ENCODE peak calls at places on chromosomes 4 and X, in eight cellular contexts. One of them, this sample, is unnamed.

GRCh38 chrX:27966955-27967354 is 14.3 kb downstream of the DCAF8L1 start:
- DNase-seq in activated CD8-positive, alpha-beta memory T cell treated with anti-CD3 and anti-CD28 coated beads for 24 hours: no peak
- DNase-seq in NCI-H1930: no peak
- DNase-seq in KBM-7: peak; percentile 49
- DNase-seq in DMS53: peak; percentile 48
- DNase-seq in aorta: no peak
- DNase-seq in gastrocnemius medialis: no peak
- DNase-seq in choroid plexus epithelial cell: peak; percentile 66
- DNase-seq in this sample: peak; percentile 40

GRCh38 chr4:68342139-68342538 is 7.8 kb downstream of the YTHDC1 start:
- DNase-seq in activated CD8-positive, alpha-beta memory T cell treated with anti-CD3 and anti-CD28 coated beads for 24 hours: no peak
- DNase-seq in NCI-H1930: no peak
- DNase-seq in KBM-7: peak; percentile 27
- DNase-seq in DMS53: peak; percentile 63
- DNase-seq in aorta: no peak
- DNase-seq in gastrocnemius medialis: no peak
- DNase-seq in choroid plexus epithelial cell: peak; percentile 90
- DNase-seq in this sample: no peak

GRCh38 chr4:87423313-87424031 is 1.1 kb downstream of the NUDT9 start:
- DNase-seq in activated CD8-positive, alpha-beta memory T cell treated with anti-CD3 and anti-CD28 coated beads for 24 hours: no peak
- DNase-seq in NCI-H1930: no peak
- DNase-seq in KBM-7: peak; percentile 34
- DNase-seq in DMS53: peak; percentile 10
- DNase-seq in aorta: no peak
- DNase-seq in gastrocnemius medialis: no peak
- DNase-seq in choroid plexus epithelial cell: no peak
- DNase-seq in this sample: peak; percentile 21

GRCh38 chr4:113410686-113411085 is 350.9 kb downstream of the CAMK2D start:
- DNase-seq in activated CD8-positive, alpha-beta memory T cell treated with anti-CD3 and anti-CD28 coated beads for 24 hours: no peak
- DNase-seq in NCI-H1930: no peak
- DNase-seq in KBM-7: no peak
- DNase-seq in DMS53: no peak
- DNase-seq in aorta: no peak
- DNase-seq in gastrocnemius medialis: no peak
- DNase-seq in choroid plexus epithelial cell: no peak
- DNase-seq in this sample: no peak

GRCh38 chrX:1496076-1496475 is 40.9 kb downstream of the P2RY8 start:
- DNase-seq in activated CD8-positive, alpha-beta memory T cell treated with anti-CD3 and anti-CD28 coated beads for 24 hours: peak; percentile 53
- DNase-seq in NCI-H1930: no peak
- DNase-seq in KBM-7: no peak
- DNase-seq in DMS53: no peak
- DNase-seq in aorta: no peak
- DNase-seq in gastrocnemius medialis: no peak
- DNase-seq in choroid plexus epithelial cell: no peak
- DNase-seq in this sample: no peak

GRCh38 chrX:71098302-71098701 is 2.7 kb downstream of the FOXO4 start:
- DNase-seq in activated CD8-positive, alpha-beta memory T cell treated with anti-CD3 and anti-CD28 coated beads for 24 hours: peak; percentile 87
- DNase-seq in NCI-H1930: no peak
- DNase-seq in KBM-7: peak; percentile 87
- DNase-seq in DMS53: peak; percentile 69
- DNase-seq in aorta: peak; percentile 71
- DNase-seq in gastrocnemius medialis: no peak
- DNase-seq in choroid plexus epithelial cell: peak; percentile 61
- DNase-seq in this sample: peak; percentile 48

GRCh38 chr4:175418511-175418910 is 393.6 kb downstream of the GPM6A start:
- DNase-seq in activated CD8-positive, alpha-beta memory T cell treated with anti-CD3 and anti-CD28 coated beads for 24 hours: no peak
- DNase-seq in NCI-H1930: no peak
- DNase-seq in KBM-7: no peak
- DNase-seq in DMS53: no peak
- DNase-seq in aorta: no peak
- DNase-seq in gastrocnemius medialis: no peak
- DNase-seq in choroid plexus epithelial cell: no peak
- DNase-seq in this sample: no peak

GRCh38 chr4:160316036-160316435 is 1213.2 kb downstream of the RAPGEF2 start:
- DNase-seq in activated CD8-positive, alpha-beta memory T cell treated with anti-CD3 and anti-CD28 coated beads for 24 hours: no peak
- DNase-seq in NCI-H1930: no peak
- DNase-seq in KBM-7: no peak
- DNase-seq in DMS53: no peak
- DNase-seq in aorta: no peak
- DNase-seq in gastrocnemius medialis: no peak
- DNase-seq in choroid plexus epithelial cell: no peak
- DNase-seq in this sample: no peak

GRCh38 chrX:1248381-1249061 is 20.1 kb upstream of the CSF2RA start:
- DNase-seq in activated CD8-positive, alpha-beta memory T cell treated with anti-CD3 and anti-CD28 coated beads for 24 hours: peak; percentile 58
- DNase-seq in NCI-H1930: no peak
- DNase-seq in KBM-7: no peak
- DNase-seq in DMS53: no peak
- DNase-seq in aorta: no peak
- DNase-seq in gastrocnemius medialis: no peak
- DNase-seq in choroid plexus epithelial cell: no peak
- DNase-seq in this sample: no peak

GRCh38 chr4:152340818-152341217 is 195.1 kb downstream of the FBXW7 start:
- DNase-seq in activated CD8-positive, alpha-beta memory T cell treated with anti-CD3 and anti-CD28 coated beads for 24 hours: no peak
- DNase-seq in NCI-H1930: no peak
- DNase-seq in KBM-7: no peak
- DNase-seq in DMS53: no peak
- DNase-seq in aorta: no peak
- DNase-seq in gastrocnemius medialis: no peak
- DNase-seq in choroid plexus epithelial cell: no peak
- DNase-seq in this sample: no peak

GRCh38 chr4:183760326-183760725 is 101.2 kb downstream of the TRAPPC11 start:
- DNase-seq in activated CD8-positive, alpha-beta memory T cell treated with anti-CD3 and anti-CD28 coated beads for 24 hours: no peak
- DNase-seq in NCI-H1930: no peak
- DNase-seq in KBM-7: no peak
- DNase-seq in DMS53: peak; percentile 14
- DNase-seq in aorta: no peak
- DNase-seq in gastrocnemius medialis: no peak
- DNase-seq in choroid plexus epithelial cell: no peak
- DNase-seq in this sample: peak; percentile 13

GRCh38 chrX:40501456-40501855 is 79.3 kb upstream of the ATP6AP2 start:
- DNase-seq in activated CD8-positive, alpha-beta memory T cell treated with anti-CD3 and anti-CD28 coated beads for 24 hours: no peak
- DNase-seq in NCI-H1930: no peak
- DNase-seq in KBM-7: no peak
- DNase-seq in DMS53: no peak
- DNase-seq in aorta: no peak
- DNase-seq in gastrocnemius medialis: no peak
- DNase-seq in choroid plexus epithelial cell: no peak
- DNase-seq in this sample: no peak

GRCh38 chr4:82773049-82773448 is 25.5 kb downstream of the SCD5 start:
- DNase-seq in activated CD8-positive, alpha-beta memory T cell treated with anti-CD3 and anti-CD28 coated beads for 24 hours: no peak
- DNase-seq in NCI-H1930: no peak
- DNase-seq in KBM-7: no peak
- DNase-seq in DMS53: no peak
- DNase-seq in aorta: no peak
- DNase-seq in gastrocnemius medialis: no peak
- DNase-seq in choroid plexus epithelial cell: no peak
- DNase-seq in this sample: no peak

GRCh38 chr4:41216294-41217019 is 2.1 kb upstream of the APBB2 start:
- DNase-seq in activated CD8-positive, alpha-beta memory T cell treated with anti-CD3 and anti-CD28 coated beads for 24 hours: peak; percentile 76
- DNase-seq in NCI-H1930: peak; percentile 71
- DNase-seq in KBM-7: peak; percentile 77
- DNase-seq in DMS53: peak; percentile 97
- DNase-seq in aorta: peak; percentile 76
- DNase-seq in gastrocnemius medialis: peak; percentile 79
- DNase-seq in choroid plexus epithelial cell: peak; percentile 78
- DNase-seq in this sample: peak; percentile 89

GRCh38 chrX:110265624-110266023 is 52.3 kb downstream of the AMMECR1 start:
- DNase-seq in activated CD8-positive, alpha-beta memory T cell treated with anti-CD3 and anti-CD28 coated beads for 24 hours: no peak
- DNase-seq in NCI-H1930: no peak
- DNase-seq in KBM-7: no peak
- DNase-seq in DMS53: peak; percentile 15
- DNase-seq in aorta: no peak
- DNase-seq in gastrocnemius medialis: no peak
- DNase-seq in choroid plexus epithelial cell: no peak
- DNase-seq in this sample: no peak

GRCh38 chr4:36824682-36825081 is 419.9 kb upstream of the NWD2 start:
- DNase-seq in activated CD8-positive, alpha-beta memory T cell treated with anti-CD3 and anti-CD28 coated beads for 24 hours: no peak
- DNase-seq in NCI-H1930: no peak
- DNase-seq in KBM-7: peak; percentile 3
- DNase-seq in DMS53: peak; percentile 63
- DNase-seq in aorta: no peak
- DNase-seq in gastrocnemius medialis: no peak
- DNase-seq in choroid plexus epithelial cell: no peak
- DNase-seq in this sample: peak; percentile 30

GRCh38 chr4:90293320-90293719 is 166.1 kb downstream of the CCSER1 start:
- DNase-seq in activated CD8-positive, alpha-beta memory T cell treated with anti-CD3 and anti-CD28 coated beads for 24 hours: no peak
- DNase-seq in NCI-H1930: no peak
- DNase-seq in KBM-7: no peak
- DNase-seq in DMS53: peak; percentile 15
- DNase-seq in aorta: no peak
- DNase-seq in gastrocnemius medialis: no peak
- DNase-seq in choroid plexus epithelial cell: peak; percentile 57
- DNase-seq in this sample: no peak

GRCh38 chr4:26717332-26717731 is 133.4 kb downstream of the TBC1D19 start:
- DNase-seq in activated CD8-positive, alpha-beta memory T cell treated with anti-CD3 and anti-CD28 coated beads for 24 hours: no peak
- DNase-seq in NCI-H1930: no peak
- DNase-seq in KBM-7: no peak
- DNase-seq in DMS53: no peak
- DNase-seq in aorta: no peak
- DNase-seq in gastrocnemius medialis: no peak
- DNase-seq in choroid plexus epithelial cell: peak; percentile 55
- DNase-seq in this sample: no peak

GRCh38 chrX:17547658-17548057 is 172.7 kb downstream of the NHS start:
- DNase-seq in activated CD8-positive, alpha-beta memory T cell treated with anti-CD3 and anti-CD28 coated beads for 24 hours: peak; percentile 41
- DNase-seq in NCI-H1930: no peak
- DNase-seq in KBM-7: peak; percentile 39
- DNase-seq in DMS53: peak; percentile 85
- DNase-seq in aorta: peak; percentile 64
- DNase-seq in gastrocnemius medialis: peak; percentile 49
- DNase-seq in choroid plexus epithelial cell: peak; percentile 92
- DNase-seq in this sample: peak; percentile 94

GRCh38 chrX:104098151-104098808 is 14.0 kb upstream of the ZCCHC18 start:
- DNase-seq in activated CD8-positive, alpha-beta memory T cell treated with anti-CD3 and anti-CD28 coated beads for 24 hours: no peak
- DNase-seq in NCI-H1930: peak; percentile 28
- DNase-seq in KBM-7: peak; percentile 78
- DNase-seq in DMS53: peak; percentile 85
- DNase-seq in aorta: no peak
- DNase-seq in gastrocnemius medialis: peak; percentile 14
- DNase-seq in choroid plexus epithelial cell: peak; percentile 86
- DNase-seq in this sample: peak; percentile 79

GRCh38 chrX:23838953-23839352 is 56.0 kb downstream of the SAT1 start:
- DNase-seq in activated CD8-positive, alpha-beta memory T cell treated with anti-CD3 and anti-CD28 coated beads for 24 hours: no peak
- DNase-seq in NCI-H1930: no peak
- DNase-seq in KBM-7: peak; percentile 57
- DNase-seq in DMS53: no peak
- DNase-seq in aorta: no peak
- DNase-seq in gastrocnemius medialis: no peak
- DNase-seq in choroid plexus epithelial cell: no peak
- DNase-seq in this sample: no peak

GRCh38 chr4:63063765-63064164 is 1345.5 kb downstream of the TECRL start:
- DNase-seq in activated CD8-positive, alpha-beta memory T cell treated with anti-CD3 and anti-CD28 coated beads for 24 hours: no peak
- DNase-seq in NCI-H1930: no peak
- DNase-seq in KBM-7: no peak
- DNase-seq in DMS53: no peak
- DNase-seq in aorta: no peak
- DNase-seq in gastrocnemius medialis: no peak
- DNase-seq in choroid plexus epithelial cell: peak; percentile 7
- DNase-seq in this sample: no peak

GRCh38 chr4:139146926-139147547 is 30.0 kb downstream of the ELF2 start:
- DNase-seq in activated CD8-positive, alpha-beta memory T cell treated with anti-CD3 and anti-CD28 coated beads for 24 hours: no peak
- DNase-seq in NCI-H1930: no peak
- DNase-seq in KBM-7: no peak
- DNase-seq in DMS53: no peak
- DNase-seq in aorta: no peak
- DNase-seq in gastrocnemius medialis: no peak
- DNase-seq in choroid plexus epithelial cell: no peak
- DNase-seq in this sample: no peak